ENCODE peak calls at places on chromosomes 4 and X, in four cellular contexts. S is H1, Z is SK-N-SH, C is HepG2. L is an unnamed sample. For H3K4me1, the result is how much of the 10 kb centered on the place peaks cover.

GRCh38 chr4:106329027-106329618 is 12.8 kb downstream of the AIMP1 start:
- DNase-seq in C (peak), S (no peak), Z (peak), L (no peak)

GRCh38 chr4:1207603-1208265 is 35.4 kb upstream of the SPON2 start:
- DNase-seq in Z (peak), S (peak), C (no peak), L (no peak)

GRCh38 chrX:100643212-100643611 is 787 bp upstream of the SRPX2 start:
- DNase-seq in C (no peak), S (no peak), Z (no peak), L (no peak)

GRCh38 chr4:176286728-176287127 is 17.7 kb upstream of the ASB5 start:
- DNase-seq in Z (no peak), C (no peak), S (no peak), L (no peak)

GRCh38 chr4:182643801-182644311 is 273.3 kb downstream of the DCTD start:
- DNase-seq in Z (no peak), S (no peak), C (no peak), L (no peak)

GRCh38 chrX:96764864-96765263 is 80.2 kb downstream of the DIAPH2 start:
- DNase-seq in Z (no peak), S (no peak), C (no peak), L (no peak)

GRCh38 chr4:29081230-29081955 is 1638.8 kb upstream of the PCDH7 start:
- DNase-seq in Z (no peak), C (no peak), S (no peak), L (no peak)

GRCh38 chr4:62618042-62618441 is 1417.9 kb downstream of the ADGRL3 start:
- DNase-seq in Z (no peak), S (no peak), C (no peak), L (no peak)

GRCh38 chr4:15182600-15183222 is 180.4 kb downstream of the CPEB2 start:
- DNase-seq in C (no peak), Z (no peak), S (no peak), L (no peak)

GRCh38 chr4:82509029-82509428 is 52.8 kb downstream of the TMEM150C start:
- DNase-seq in Z (no peak), C (no peak), S (no peak), L (no peak)

GRCh38 chr4:152398060-152398459 is 137.8 kb downstream of the FBXW7 start:
- DNase-seq in S (no peak), Z (peak), C (peak), L (no peak)

GRCh38 chr4:8372506-8373070 is 67.9 kb downstream of the ACOX3 start:
- DNase-seq in Z (no peak), S (no peak), C (no peak), L (no peak)

GRCh38 chrX:87663421-87663820 is 145.8 kb downstream of the KLHL4 start:
- DNase-seq in C (no peak), Z (no peak), S (no peak), L (no peak)

GRCh38 chr4:76943129-76943620 is 6.4 kb upstream of the SEPTIN11 start:
- DNase-seq in Z (no peak), C (no peak), S (no peak), L (no peak)

GRCh38 chr4:77852892-77853495 is 9.6 kb upstream of the MRPL1 start:
- DNase-seq in S (no peak), C (no peak), Z (no peak), L (peak)

GRCh38 chrX:150517303-150517896 is 51.0 kb upstream of the MTM1 start:
- DNase-seq in C (no peak), S (no peak), Z (no peak), L (no peak)

GRCh38 chrX:12245650-12246645 is 107.7 kb downstream of the FRMPD4 start:
- DNase-seq in C (no peak), Z (no peak), S (no peak), L (no peak)

GRCh38 chr4:168850016-168850415 is 160.0 kb downstream of the CBR4 start:
- DNase-seq in S (no peak), Z (no peak), C (no peak), L (no peak)

GRCh38 chrX:12269484-12269883 is 131.2 kb downstream of the FRMPD4 start:
- DNase-seq in C (no peak), S (no peak), Z (no peak), L (no peak)

GRCh38 chr4:152666946-152667345 is 12.9 kb downstream of the TMEM154 start:
- DNase-seq in Z (no peak), S (no peak), C (no peak), L (no peak)

GRCh38 chrX:35115205-35115604 is 172.6 kb downstream of the FAM47B start:
- DNase-seq in C (no peak), Z (no peak), S (no peak), L (no peak)

GRCh38 chr4:152843476-152844107 is 63.8 kb downstream of the ARFIP1 start:
- DNase-seq in Z (no peak), C (peak), S (no peak), L (no peak)

GRCh38 chr4:7469023-7469422 is 34.3 kb upstream of the PSAPL1 start:
- DNase-seq in C (no peak), S (no peak), Z (no peak), L (no peak)

DNA sequence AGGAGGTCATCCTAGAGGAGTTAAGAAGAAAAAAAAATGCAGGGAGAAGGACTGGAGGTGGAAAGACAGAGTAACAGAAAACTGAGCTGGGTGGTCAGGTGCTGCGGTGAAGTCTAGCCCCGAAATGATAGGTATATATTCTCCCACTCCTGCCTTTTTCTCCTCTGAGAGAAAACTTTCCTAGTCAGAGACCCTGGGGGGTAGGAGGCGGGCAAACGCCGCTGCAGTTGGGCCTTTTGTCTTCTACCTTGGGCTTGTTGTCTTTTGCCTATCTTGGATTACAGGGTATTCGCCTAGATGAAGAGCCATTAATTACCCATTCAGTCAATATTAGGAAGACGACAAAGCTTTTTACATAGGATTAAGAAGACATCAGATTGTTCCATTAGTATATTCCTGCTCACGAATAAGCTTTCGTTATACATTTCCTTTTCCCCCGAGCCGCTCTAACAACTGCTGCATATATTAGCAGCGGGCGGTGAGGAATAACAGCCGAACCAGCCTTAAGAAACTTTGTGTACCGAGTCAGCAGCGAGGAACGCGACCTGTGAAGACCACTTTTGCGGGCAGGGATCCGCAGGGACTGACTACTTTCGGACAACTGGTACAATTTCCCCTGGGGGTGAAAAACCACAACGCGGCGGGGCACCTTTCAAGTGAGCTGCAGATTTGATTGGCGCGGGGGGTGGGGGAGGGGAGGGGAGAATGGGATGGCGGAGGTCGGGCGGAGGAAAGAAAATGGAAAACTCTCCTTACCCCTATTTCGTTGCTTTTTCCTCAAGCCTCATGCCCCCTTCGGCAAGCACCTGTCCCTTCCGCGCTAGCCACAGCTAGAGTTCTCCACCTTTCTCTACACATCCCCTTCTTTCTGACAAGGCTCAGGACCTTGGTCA is 5.7 kb upstream of the PITX2 start:
- DNase-seq in C (no peak), S (peak), Z (no peak), L (no peak)
- H3K4me1 ChIP-seq in C (under half), S (under half), Z (under half), L (under half)

GRCh38 chr4:113637823-113638691 is 123.5 kb downstream of the CAMK2D start:
- DNase-seq in Z (no peak), C (no peak), S (no peak), L (no peak)

GRCh38 chr4:113636438-113636818 is 125.1 kb downstream of the CAMK2D start:
- DNase-seq in S (no peak), Z (no peak), C (peak), L (no peak)

GRCh38 chr4:113637363-113637762 is 124.2 kb downstream of the CAMK2D start:
- DNase-seq in S (no peak), C (no peak), Z (no peak), L (no peak)

GRCh38 chr4:113635739-113636437 is 125.7 kb downstream of the CAMK2D start:
- DNase-seq in Z (no peak), C (no peak), S (no peak), L (no peak)

GRCh38 chr4:113636877-113637276 is 124.7 kb downstream of the CAMK2D start:
- DNase-seq in C (no peak), S (no peak), Z (no peak), L (no peak)
- TF ChIP-seq TCF12 in C (no peak), S (no peak), Z (peak), L (no peak)

GRCh38 chr4:155758500-155759371 is at the start of gene GUCY1B1:
- DNase-seq in C (no peak), Z (peak), S (peak), L (peak)

GRCh38 chr4:155761916-155762315 is 3.1 kb downstream of the GUCY1B1 start:
- DNase-seq in C (no peak), Z (no peak), S (no peak), L (no peak)

GRCh38 chr4:155757745-155758265 is 1.0 kb upstream of the GUCY1B1 start:
- DNase-seq in S (no peak), Z (no peak), C (no peak), L (no peak)

GRCh38 chr4:155761047-155761446 is 2.2 kb downstream of the GUCY1B1 start:
- DNase-seq in Z (no peak), S (no peak), C (no peak), L (no peak)

DNA sequence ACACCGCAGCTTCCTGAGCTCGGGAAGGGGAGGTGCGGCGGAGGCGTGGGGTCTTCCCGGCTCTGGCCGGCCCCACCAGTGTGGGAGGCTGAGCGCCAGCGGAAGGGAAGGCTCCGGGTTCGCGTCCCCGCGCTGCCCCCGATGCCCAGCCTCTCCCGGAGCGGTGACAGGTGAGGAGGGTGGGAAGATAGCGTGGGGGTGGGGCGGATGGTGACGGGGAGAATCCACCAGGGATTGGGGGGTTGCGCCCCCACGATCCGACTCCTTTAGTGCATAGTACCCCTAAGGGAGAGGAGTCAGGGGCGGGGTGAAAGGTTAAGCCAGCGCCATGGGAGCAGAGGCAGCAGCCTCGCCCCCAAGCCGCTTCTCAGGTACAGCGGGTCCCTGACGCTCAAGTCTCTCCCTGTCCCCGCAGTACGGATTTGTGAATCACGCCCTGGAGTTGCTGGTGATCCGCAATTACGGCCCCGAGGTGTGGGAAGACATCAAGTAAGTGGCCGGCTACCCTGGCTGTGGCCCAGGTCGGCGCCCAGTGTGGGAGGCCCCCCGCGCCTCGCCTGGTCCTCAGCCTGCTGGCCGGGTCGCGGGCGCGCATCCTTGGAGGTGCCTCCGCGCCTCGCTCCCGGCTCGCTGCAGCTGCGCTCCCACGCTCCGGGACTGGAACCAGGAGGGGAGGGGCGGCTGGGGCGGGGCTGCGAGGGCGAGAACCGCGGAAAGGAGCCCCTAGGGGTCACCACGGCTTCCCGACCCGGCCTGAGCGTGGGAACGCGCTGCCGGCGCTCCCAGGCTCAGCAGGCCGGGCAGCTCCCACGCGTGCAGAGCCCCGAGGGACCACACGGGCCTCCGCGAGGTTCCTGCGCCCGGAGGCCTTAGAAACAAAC is 791 bp downstream of the GUCY1B1 start:
- DNase-seq in S (peak), C (no peak), Z (peak), L (no peak)
- TF ChIP-seq POLR2AphosphoS5 in S (no peak), C (no peak), Z (no peak), L (no peak)

DNA sequence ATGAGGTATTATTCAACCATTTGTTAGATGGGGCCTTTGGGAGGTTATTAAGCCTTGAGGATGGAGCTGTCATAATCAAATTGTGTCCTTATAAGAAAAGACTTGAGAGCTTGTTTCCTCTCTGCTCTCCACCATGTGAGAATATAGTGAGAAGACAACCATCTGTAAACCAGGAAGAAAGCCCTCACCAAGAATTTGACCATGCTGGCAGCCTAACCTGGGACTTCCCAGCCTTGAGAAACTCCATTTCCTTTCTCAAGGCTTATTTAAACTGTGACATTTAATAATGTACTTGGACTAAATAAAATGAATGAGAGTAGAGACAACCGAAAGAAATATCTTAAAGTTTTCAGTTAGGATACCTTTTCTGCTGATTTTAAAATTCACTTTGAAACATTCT is 83.7 kb upstream of the GC start:
- DNase-seq in Z (no peak), S (no peak), C (no peak), L (no peak)
- H3K4me1 ChIP-seq in Z (under half), S (under half), C (under half), L (under half)

DNA sequence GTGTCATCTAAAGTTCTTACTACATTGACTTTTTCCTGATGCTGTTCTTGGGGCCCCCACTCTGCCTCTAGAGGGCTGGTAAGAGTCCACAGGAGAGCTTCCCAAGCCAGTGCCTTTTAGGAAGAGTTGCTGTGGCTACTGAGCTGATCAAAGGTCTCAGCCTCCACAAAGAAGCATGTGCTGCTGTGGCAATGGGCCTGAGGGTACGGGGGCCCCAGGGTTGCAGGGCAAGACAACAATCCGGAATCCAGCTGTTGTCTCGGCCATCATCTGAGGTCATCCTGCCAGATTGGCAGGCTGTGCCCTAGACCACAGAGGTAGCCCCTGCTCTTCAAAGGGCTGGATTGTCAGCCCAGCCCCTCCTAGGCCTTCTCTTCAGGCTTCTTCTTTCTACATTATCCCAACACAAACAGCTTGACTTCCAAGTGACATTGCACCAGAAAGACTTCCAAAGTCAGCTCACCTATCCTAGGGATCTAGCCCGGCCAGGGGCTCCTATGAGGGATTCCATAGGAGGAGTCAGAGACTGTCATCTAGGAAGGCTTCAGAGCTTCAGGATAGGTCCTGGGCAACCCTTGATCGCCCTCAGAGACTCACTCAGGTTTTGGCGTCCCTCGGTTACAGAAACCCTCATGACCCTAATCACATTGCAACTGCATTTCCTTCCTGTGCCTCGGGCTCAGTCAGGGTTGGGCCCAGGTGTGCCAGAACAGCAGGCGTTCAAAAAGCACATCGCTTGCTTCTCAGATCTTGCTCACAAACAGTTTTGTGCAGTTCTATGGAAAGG is 27.7 kb downstream of the SLC25A5 start:
- DNase-seq in S (no peak), Z (no peak), C (peak), L (no peak)
- TF ChIP-seq TCF12 in S (no peak), Z (no peak), C (no peak), L (no peak)

DNA sequence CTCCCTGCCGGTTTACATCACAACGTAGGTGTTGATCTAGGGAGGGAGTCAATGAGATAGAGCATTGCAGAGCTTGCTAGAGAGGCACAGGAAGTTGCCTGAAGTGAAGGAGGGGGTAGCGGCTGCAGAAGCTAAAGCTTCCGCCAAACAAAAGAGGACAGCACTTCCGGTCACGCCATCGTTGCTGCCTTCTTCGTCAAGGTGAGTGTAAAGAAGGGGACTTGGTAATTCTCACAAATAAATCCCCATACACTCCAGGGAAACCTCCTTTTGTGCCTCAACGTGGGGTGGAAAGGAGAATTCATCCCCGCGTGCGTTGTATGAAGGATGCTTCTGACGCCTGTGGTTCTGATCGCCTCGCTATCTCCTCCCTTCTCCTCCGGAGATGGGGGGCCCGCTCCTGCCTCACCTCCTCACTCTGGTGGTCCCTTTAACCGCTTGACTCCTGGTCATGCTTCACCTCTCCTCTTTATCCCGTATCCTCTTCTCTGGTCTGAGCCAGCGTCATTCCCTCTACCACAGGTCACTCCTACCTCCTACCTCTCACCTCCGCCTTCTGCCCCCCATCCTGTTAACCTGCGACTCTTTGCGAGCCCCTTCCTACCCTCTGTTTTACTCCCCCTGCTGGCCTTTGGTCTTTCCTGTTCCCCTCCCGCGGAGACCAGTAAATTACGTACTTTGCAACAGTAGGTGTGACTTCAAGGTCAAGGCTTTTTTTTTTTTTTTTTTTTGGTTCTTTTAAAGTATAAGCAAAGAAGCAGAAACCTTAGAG is 59.9 kb downstream of the GSPT2 start:
- DNase-seq in C (peak), S (peak), Z (peak), L (peak)
- TF ChIP-seq POLR2AphosphoS5 in C (no peak), S (peak), Z (peak), L (peak)

DNA sequence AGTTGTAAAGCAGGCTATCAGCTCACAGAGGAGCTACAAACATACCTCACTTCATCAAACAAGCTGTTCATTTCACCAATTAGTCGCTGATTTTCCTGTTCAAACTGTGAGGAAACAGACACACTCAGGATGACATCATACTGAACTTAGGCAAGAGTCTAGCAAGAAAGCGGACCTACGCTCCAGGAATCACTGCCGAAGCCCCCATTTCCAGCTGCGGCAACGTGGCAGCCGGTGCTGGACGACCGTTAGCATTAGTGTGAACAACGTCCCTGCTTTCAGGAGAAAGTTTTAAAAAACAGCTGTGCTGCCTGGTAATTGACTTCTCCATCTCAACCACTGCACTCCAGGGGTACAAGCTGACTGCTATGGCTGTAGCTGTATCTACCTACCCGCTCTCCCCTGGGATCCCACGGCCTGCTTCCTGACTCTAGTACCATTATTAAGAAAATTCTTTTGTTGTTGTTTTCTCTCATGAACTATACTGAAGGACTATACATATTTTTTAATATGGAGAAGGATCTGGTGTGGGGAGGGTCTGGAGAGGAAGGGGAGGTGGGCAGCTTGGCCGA is 38.3 kb downstream of the NSG1 start:
- DNase-seq in S (no peak), Z (no peak), C (no peak), L (no peak)
- H3K4me1 ChIP-seq in S (under half), Z (under half), C (under half), L (under half)